ENCODE peak calls at places on chromosomes 13 and 19, in four cellular contexts. One of them, this sample, is unnamed.

GRCh38 chr19:16066611-16067104 is 9.6 kb upstream of the TPM4 start:
- DNase-seq in DND-41: peak; percentile 56
- DNase-seq in upper lobe of right lung: no peak
- DNase-seq in WERI-Rb-1: peak; percentile 64
- DNase-seq in this sample: peak; percentile 82

GRCh38 chr19:30719189-30719990 is 347.2 kb downstream of the ZNF536 start:
- DNase-seq in DND-41: no peak
- DNase-seq in upper lobe of right lung: peak; percentile 75
- DNase-seq in WERI-Rb-1: peak; percentile 73
- DNase-seq in this sample: no peak

GRCh38 chr13:47337781-47338507 is 441.1 kb upstream of the HTR2A start:
- DNase-seq in DND-41: no peak
- DNase-seq in upper lobe of right lung: no peak
- DNase-seq in WERI-Rb-1: peak; percentile 90
- DNase-seq in this sample: no peak

GRCh38 chr13:73258396-73258795 is 199.6 kb downstream of the KLF5 start:
- DNase-seq in DND-41: no peak
- DNase-seq in upper lobe of right lung: no peak
- DNase-seq in WERI-Rb-1: no peak
- DNase-seq in this sample: no peak

GRCh38 chr13:66106246-66106645 is 1123.9 kb downstream of the PCDH9 start:
- DNase-seq in DND-41: no peak
- DNase-seq in upper lobe of right lung: no peak
- DNase-seq in WERI-Rb-1: no peak
- DNase-seq in this sample: no peak

GRCh38 chr13:71879129-71879535 is 12.1 kb upstream of the DACH1 start:
- DNase-seq in DND-41: no peak
- DNase-seq in upper lobe of right lung: no peak
- DNase-seq in WERI-Rb-1: peak; percentile 19
- DNase-seq in this sample: peak; percentile 83

GRCh38 chr13:31090921-31091624 is 70.6 kb downstream of the HSPH1 start:
- DNase-seq in DND-41: no peak
- DNase-seq in upper lobe of right lung: no peak
- DNase-seq in WERI-Rb-1: no peak
- DNase-seq in this sample: no peak

GRCh38 chr13:86051134-86052103 is 252.2 kb upstream of the SLITRK6 start:
- DNase-seq in DND-41: no peak
- DNase-seq in upper lobe of right lung: no peak
- DNase-seq in WERI-Rb-1: no peak
- DNase-seq in this sample: no peak

GRCh38 chr13:20363604-20364003 is 131.5 kb upstream of the GJB6 start:
- DNase-seq in DND-41: no peak
- DNase-seq in upper lobe of right lung: no peak
- DNase-seq in WERI-Rb-1: no peak
- DNase-seq in this sample: no peak

GRCh38 chr19:16575861-16576689 is 3.9 kb upstream of the SLC35E1 start:
- DNase-seq in DND-41: no peak
- DNase-seq in upper lobe of right lung: no peak
- DNase-seq in WERI-Rb-1: no peak
- DNase-seq in this sample: no peak

GRCh38 chr13:93716623-93717022 is 490.0 kb downstream of the GPC6 start:
- DNase-seq in DND-41: no peak
- DNase-seq in upper lobe of right lung: no peak
- DNase-seq in WERI-Rb-1: no peak
- DNase-seq in this sample: no peak

GRCh38 chr13:51158923-51159322 is 47.8 kb upstream of the C13orf42 start:
- DNase-seq in DND-41: no peak
- DNase-seq in upper lobe of right lung: no peak
- DNase-seq in WERI-Rb-1: no peak
- DNase-seq in this sample: no peak

GRCh38 chr13:52399037-52399436 is 6.9 kb downstream of the THSD1 start:
- DNase-seq in DND-41: no peak
- DNase-seq in upper lobe of right lung: no peak
- DNase-seq in WERI-Rb-1: no peak
- DNase-seq in this sample: no peak

GRCh38 chr19:39727070-39727800 is 10.6 kb downstream of the CLC start:
- DNase-seq in DND-41: no peak
- DNase-seq in upper lobe of right lung: no peak
- DNase-seq in WERI-Rb-1: no peak
- DNase-seq in this sample: no peak

GRCh38 chr13:29038700-29039099 is 218.6 kb downstream of the MTUS2 start:
- DNase-seq in DND-41: no peak
- DNase-seq in upper lobe of right lung: no peak
- DNase-seq in WERI-Rb-1: no peak
- DNase-seq in this sample: no peak

GRCh38 chr19:6260912-6261636 is 18.7 kb downstream of the MLLT1 start:
- DNase-seq in DND-41: peak; percentile 44
- DNase-seq in upper lobe of right lung: no peak
- DNase-seq in WERI-Rb-1: peak; percentile 53
- DNase-seq in this sample: peak; percentile 26

GRCh38 chr19:6021878-6022569 is 44.1 kb upstream of the RANBP3 start:
- DNase-seq in DND-41: peak; percentile 72
- DNase-seq in upper lobe of right lung: peak; percentile 78
- DNase-seq in WERI-Rb-1: peak; percentile 87
- DNase-seq in this sample: peak; percentile 79

GRCh38 chr13:96822900-96823299 is 171.4 kb downstream of the OXGR1 start:
- DNase-seq in DND-41: no peak
- DNase-seq in upper lobe of right lung: no peak
- DNase-seq in WERI-Rb-1: peak; percentile 66
- DNase-seq in this sample: peak; percentile 12

GRCh38 chr19:5339950-5340636 is 519 bp downstream of the PTPRS start:
- DNase-seq in DND-41: no peak
- DNase-seq in upper lobe of right lung: no peak
- DNase-seq in WERI-Rb-1: peak; percentile 28
- DNase-seq in this sample: peak; percentile 32

GRCh38 chr19:54481326-54481930 is 8.3 kb upstream of the CDC42EP5 start:
- DNase-seq in DND-41: peak; percentile 47
- DNase-seq in upper lobe of right lung: no peak
- DNase-seq in WERI-Rb-1: no peak
- DNase-seq in this sample: peak; percentile 53

GRCh38 chr13:40101708-40102359 is 446.4 kb downstream of the COG6 start:
- DNase-seq in DND-41: no peak
- DNase-seq in upper lobe of right lung: no peak
- DNase-seq in WERI-Rb-1: no peak
- DNase-seq in this sample: peak; percentile 34

GRCh38 chr13:92941167-92941566 is 285.4 kb upstream of the GPC6 start:
- DNase-seq in DND-41: no peak
- DNase-seq in upper lobe of right lung: no peak
- DNase-seq in WERI-Rb-1: no peak
- DNase-seq in this sample: no peak

GRCh38 chr13:52361225-52361624 is 44.7 kb downstream of the THSD1 start:
- DNase-seq in DND-41: no peak
- DNase-seq in upper lobe of right lung: no peak
- DNase-seq in WERI-Rb-1: no peak
- DNase-seq in this sample: no peak

GRCh38 chr19:4823577-4823976 is 7.9 kb downstream of the TICAM1 start:
- DNase-seq in DND-41: no peak
- DNase-seq in upper lobe of right lung: no peak
- DNase-seq in WERI-Rb-1: no peak
- DNase-seq in this sample: no peak

GRCh38 chr13:44305845-44306244 is 67.8 kb upstream of the SERP2 start:
- DNase-seq in DND-41: peak; percentile 16
- DNase-seq in upper lobe of right lung: no peak
- DNase-seq in WERI-Rb-1: no peak
- DNase-seq in this sample: no peak

GRCh38 chr19:36082916-36083315 is 28.0 kb upstream of the OVOL3 start:
- DNase-seq in DND-41: no peak
- DNase-seq in upper lobe of right lung: no peak
- DNase-seq in WERI-Rb-1: no peak
- DNase-seq in this sample: no peak

GRCh38 chr19:31132753-31133110 is 216.5 kb downstream of the TSHZ3 start:
- DNase-seq in DND-41: no peak
- DNase-seq in upper lobe of right lung: no peak
- DNase-seq in WERI-Rb-1: no peak
- DNase-seq in this sample: no peak

GRCh38 chr13:110303644-110304043 is 3.3 kb downstream of the COL4A1 start:
- DNase-seq in DND-41: no peak
- DNase-seq in upper lobe of right lung: no peak
- DNase-seq in WERI-Rb-1: peak; percentile 5
- DNase-seq in this sample: no peak

GRCh38 chr13:95498886-95499285 is 53.6 kb upstream of the CLDN10 start:
- DNase-seq in DND-41: no peak
- DNase-seq in upper lobe of right lung: no peak
- DNase-seq in WERI-Rb-1: no peak
- DNase-seq in this sample: no peak

GRCh38 chr13:95497307-95497943 is 55.1 kb upstream of the CLDN10 start:
- DNase-seq in DND-41: no peak
- DNase-seq in upper lobe of right lung: no peak
- DNase-seq in WERI-Rb-1: no peak
- DNase-seq in this sample: no peak

GRCh38 chr13:95492044-95492801 is 60.3 kb upstream of the CLDN10 start:
- DNase-seq in DND-41: no peak
- DNase-seq in upper lobe of right lung: no peak
- DNase-seq in WERI-Rb-1: peak; percentile 90
- DNase-seq in this sample: no peak

GRCh38 chr13:95496485-95496884 is 56.0 kb upstream of the CLDN10 start:
- DNase-seq in DND-41: no peak
- DNase-seq in upper lobe of right lung: no peak
- DNase-seq in WERI-Rb-1: no peak
- DNase-seq in this sample: no peak

DNA sequence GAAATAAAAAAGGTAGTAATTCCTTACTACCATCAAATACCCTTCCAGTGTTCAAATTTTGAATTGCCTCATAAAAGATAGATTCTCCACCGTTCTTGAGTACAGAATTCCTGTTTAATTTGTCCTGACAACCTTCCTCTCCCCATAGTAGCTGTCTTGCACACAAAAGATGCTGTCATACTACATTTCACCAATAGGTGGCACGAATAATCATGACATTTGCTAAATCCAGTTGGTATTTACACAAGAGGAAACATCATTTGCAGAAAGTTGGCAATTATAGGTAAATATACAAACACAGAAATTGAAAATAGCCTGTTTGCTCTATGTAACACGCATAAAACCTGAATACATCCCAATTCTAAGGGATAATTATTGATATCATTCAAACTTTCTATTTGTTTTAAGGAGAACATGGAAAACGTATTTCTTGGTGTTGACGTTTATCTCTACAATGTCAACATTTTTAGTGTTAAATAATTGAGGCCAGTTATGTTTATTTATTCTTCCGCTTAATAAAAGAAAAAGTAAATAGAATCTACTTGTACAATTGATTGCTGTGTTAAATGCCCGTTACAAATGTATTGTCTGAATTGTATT is 58.3 kb upstream of the CLDN10 start:
- DNase-seq in DND-41: no peak
- DNase-seq in upper lobe of right lung: no peak
- DNase-seq in WERI-Rb-1: no peak
- DNase-seq in this sample: peak; percentile 72
- TF ChIP-seq CTCF in DND-41: peak; percentile 65
- TF ChIP-seq CTCF in upper lobe of right lung: peak; percentile 76
- TF ChIP-seq CTCF in WERI-Rb-1: peak; percentile 63
- TF ChIP-seq CTCF in this sample: peak; percentile 55

DNA sequence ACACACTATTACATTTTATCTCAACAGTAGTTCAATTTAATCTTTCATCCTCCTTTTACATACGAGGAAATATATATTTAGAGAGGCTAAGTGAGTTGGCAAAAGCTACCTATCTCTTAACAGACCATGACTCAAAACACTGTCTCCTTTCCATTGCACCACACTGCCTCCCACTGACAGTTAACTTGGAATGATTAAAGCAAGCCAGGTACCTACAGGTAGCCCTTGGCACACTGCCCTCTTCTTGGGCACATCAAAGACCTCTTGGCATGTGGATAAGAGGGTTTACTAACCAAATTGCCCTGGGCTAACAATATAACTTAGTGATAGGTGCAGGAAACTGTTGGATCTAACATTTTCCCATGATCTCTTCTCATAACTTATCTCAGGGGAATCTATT is 1.9 kb downstream of the ABHD13 start:
- DNase-seq in DND-41: no peak
- DNase-seq in upper lobe of right lung: no peak
- DNase-seq in WERI-Rb-1: peak; percentile 24
- DNase-seq in this sample: peak; percentile 17
- TF ChIP-seq CTCF in DND-41: no peak
- TF ChIP-seq CTCF in upper lobe of right lung: no peak
- TF ChIP-seq CTCF in WERI-Rb-1: peak; percentile 34
- TF ChIP-seq CTCF in this sample: no peak

GRCh38 chr13:99199541-99200432 is 867 bp upstream of the UBAC2 start:
- DNase-seq in DND-41: no peak
- DNase-seq in upper lobe of right lung: no peak
- DNase-seq in WERI-Rb-1: no peak
- DNase-seq in this sample: no peak

GRCh38 chr13:99197257-99197651 is 3.4 kb upstream of the UBAC2 start:
- DNase-seq in DND-41: no peak
- DNase-seq in upper lobe of right lung: no peak
- DNase-seq in WERI-Rb-1: no peak
- DNase-seq in this sample: no peak

GRCh38 chr13:99198630-99199029 is 2.0 kb upstream of the UBAC2 start:
- DNase-seq in DND-41: no peak
- DNase-seq in upper lobe of right lung: no peak
- DNase-seq in WERI-Rb-1: no peak
- DNase-seq in this sample: no peak

GRCh38 chr13:99193152-99193551 is 7.5 kb upstream of the UBAC2 start:
- DNase-seq in DND-41: no peak
- DNase-seq in upper lobe of right lung: no peak
- DNase-seq in WERI-Rb-1: no peak
- DNase-seq in this sample: no peak

GRCh38 chr13:99196466-99197256 is 4.0 kb upstream of the UBAC2 start:
- DNase-seq in DND-41: no peak
- DNase-seq in upper lobe of right lung: no peak
- DNase-seq in WERI-Rb-1: no peak
- DNase-seq in this sample: peak; percentile 36
- TF ChIP-seq CTCF in DND-41: peak; percentile 47
- TF ChIP-seq CTCF in upper lobe of right lung: no peak
- TF ChIP-seq CTCF in WERI-Rb-1: peak; percentile 8
- TF ChIP-seq CTCF in this sample: no peak

DNA sequence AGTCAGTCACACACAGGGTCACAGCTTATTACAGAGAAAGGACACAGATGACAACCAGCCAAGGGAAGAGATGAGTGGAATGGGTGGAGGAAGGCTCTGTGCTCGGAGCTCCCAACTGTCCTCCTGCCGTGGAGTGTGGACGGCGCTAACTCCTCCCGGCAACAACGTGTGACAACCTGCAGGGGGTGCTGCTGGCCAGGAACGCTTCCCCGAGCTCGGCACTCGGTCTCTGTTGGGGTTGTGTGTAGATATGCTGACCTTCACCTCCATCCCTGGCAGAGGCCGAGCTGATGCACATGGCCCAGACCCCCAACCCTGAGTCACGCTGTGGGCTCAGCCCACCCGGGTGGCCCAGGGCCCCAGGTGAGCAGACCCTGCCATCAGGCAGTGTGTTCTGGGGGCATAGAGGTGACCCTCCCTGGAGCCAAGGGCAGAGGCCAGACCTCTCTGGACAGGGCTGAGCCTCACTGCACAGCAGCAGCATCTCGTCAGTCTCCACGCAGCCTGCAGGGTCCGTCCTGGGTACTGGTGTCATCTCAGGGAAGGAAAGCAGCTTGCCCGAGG is 14.1 kb downstream of the ZNF444 start:
- DNase-seq in DND-41: no peak
- DNase-seq in upper lobe of right lung: no peak
- DNase-seq in WERI-Rb-1: peak; percentile 66
- DNase-seq in this sample: peak; percentile 15
- TF ChIP-seq CTCF in DND-41: peak; percentile 61
- TF ChIP-seq CTCF in upper lobe of right lung: peak; percentile 37
- TF ChIP-seq CTCF in WERI-Rb-1: peak; percentile 87
- TF ChIP-seq CTCF in this sample: peak; percentile 24

This sample was measured in NB4.